ENCODE peak calls at places on chromosomes 11 and 22, in ten cellular contexts. V is GM12865; P is pons; D is mucosa of gallbladder; Q is spleen; U is stimulated activated CD4-positive, alpha-beta T cell treated with anti-CD3 and anti-CD28 coated beads, Interleukin-4, amount 100 ng/mL, for 4 hours; C is 8988T; X is left ventricle myocardium superior; L is activated CD4-positive, CD25-positive, alpha-beta regulatory T cell; T is bronchial epithelial cell. E is an unnamed sample.

GRCh38 chr11:326842-327580 is 6.4 kb upstream of the IFITM3 start:
- DNase-seq in D (peak; percentile 87), P (peak; percentile 72), U (peak; percentile 50), V (peak; percentile 94), T (no peak), X (peak; percentile 89), L (no peak), Q (peak; percentile 95), C (no peak), E (no peak)

GRCh38 chr11:128492903-128493569 is 94.3 kb downstream of the ETS1 start:
- DNase-seq in D (no peak), Q (no peak), V (no peak), X (no peak), T (no peak), C (no peak), P (no peak), L (no peak), U (peak; percentile 33), E (no peak)

GRCh38 chr11:126871792-126872191 is 128.8 kb downstream of the KIRREL3 start:
- DNase-seq in X (no peak), Q (no peak), V (no peak), P (no peak), C (no peak), L (no peak), U (no peak), D (peak; percentile 71), T (no peak), E (no peak)

GRCh38 chr11:93921695-93922468 is 71.5 kb upstream of the VSTM5 start:
- DNase-seq in C (peak; percentile 41), V (peak; percentile 64), P (peak; percentile 38), Q (no peak), U (no peak), T (peak; percentile 72), L (no peak), X (no peak), D (peak; percentile 15), E (no peak)

GRCh38 chr11:125110506-125110905 is 920 bp downstream of the TMEM218 start:
- DNase-seq in P (no peak), Q (no peak), C (no peak), U (no peak), T (no peak), L (no peak), V (peak; percentile 22), X (no peak), D (no peak), E (no peak)

GRCh38 chr22:22127100-22127499 is 117.5 kb upstream of the VPREB1 start:
- DNase-seq in U (no peak), P (no peak), D (no peak), Q (no peak), T (no peak), C (no peak), X (no peak), V (no peak), L (no peak), E (no peak)

GRCh38 chr11:92893276-92893675 is 76.2 kb upstream of the MTNR1B start:
- DNase-seq in D (no peak), C (no peak), X (no peak), V (no peak), U (no peak), Q (no peak), T (peak; percentile 21), P (no peak), L (no peak), E (no peak)

GRCh38 chr11:133015457-133015856 is 516.8 kb downstream of the OPCML start:
- DNase-seq in C (no peak), D (no peak), L (no peak), T (no peak), P (no peak), V (no peak), X (no peak), Q (no peak), U (no peak), E (no peak)

GRCh38 chr11:70637186-70637800 is 239.0 kb downstream of the CTTN start:
- DNase-seq in P (no peak), V (no peak), L (no peak), D (no peak), X (no peak), T (no peak), C (no peak), U (no peak), Q (no peak), E (no peak)

GRCh38 chr11:1302461-1303073 is 6.9 kb downstream of the TOLLIP start:
- DNase-seq in U (no peak), T (no peak), X (no peak), L (no peak), P (no peak), C (peak; percentile 7), Q (peak; percentile 56), V (no peak), D (no peak), E (no peak)

GRCh38 chr22:32353292-32353691 is 4.4 kb upstream of the RFPL3 start:
- DNase-seq in L (no peak), V (no peak), P (no peak), D (no peak), Q (no peak), X (no peak), T (no peak), C (no peak), U (no peak), E (no peak)

GRCh38 chr22:37489994-37490393 is 3.8 kb upstream of the MFNG start:
- DNase-seq in P (no peak), V (no peak), T (no peak), X (no peak), Q (no peak), D (no peak), L (no peak), U (no peak), C (no peak), E (no peak)

GRCh38 chr22:23192133-23192532 is 11.8 kb downstream of the BCR start:
- DNase-seq in Q (no peak), P (no peak), L (no peak), V (no peak), T (peak; percentile 62), D (no peak), U (no peak), X (peak; percentile 45), C (no peak), E (no peak)

GRCh38 chr22:22355233-22355834 is 110.7 kb downstream of the VPREB1 start:
- DNase-seq in T (no peak), X (no peak), U (no peak), V (no peak), Q (no peak), P (no peak), D (no peak), C (no peak), L (no peak), E (no peak)

GRCh38 chr11:116844722-116845121 is 7.3 kb upstream of the APOA1 start:
- DNase-seq in L (no peak), X (no peak), T (no peak), V (no peak), D (no peak), P (no peak), C (no peak), U (no peak), Q (no peak), E (no peak)

GRCh38 chr22:46803031-46803880 is 40.8 kb downstream of the TBC1D22A start:
- DNase-seq in D (peak; percentile 21), X (peak; percentile 74), Q (peak; percentile 93), L (peak; percentile 46), V (peak; percentile 81), T (peak; percentile 46), P (no peak), C (peak; percentile 56), U (peak; percentile 68), E (no peak)

GRCh38 chr22:45319319-45319675 is 9.6 kb downstream of the FAM118A start:
- DNase-seq in Q (no peak), V (no peak), D (no peak), X (peak; percentile 64), P (no peak), U (no peak), L (no peak), C (no peak), T (no peak), E (no peak)

GRCh38 chr11:8092587-8093424 is 11.8 kb downstream of the TUB start:
- DNase-seq in P (peak; percentile 65), T (peak; percentile 59), L (no peak), U (peak; percentile 15), C (peak; percentile 87), Q (peak; percentile 64), V (peak; percentile 69), D (peak; percentile 57), X (peak; percentile 71), E (no peak)

GRCh38 chr22:23072911-23073491 is 2.7 kb downstream of the GNAZ start:
- DNase-seq in C (no peak), Q (peak; percentile 47), V (no peak), L (no peak), T (no peak), X (peak; percentile 27), D (no peak), P (no peak), U (no peak), E (no peak)

GRCh38 chr22:37443977-37444376 is 16.7 kb upstream of the ELFN2 start:
- DNase-seq in U (no peak), X (no peak), L (no peak), T (peak; percentile 40), P (no peak), Q (no peak), V (no peak), C (no peak), D (no peak), E (no peak)

GRCh38 chr11:107689317-107690202 is 22.3 kb downstream of the SLN start:
- DNase-seq in C (peak; percentile 27), V (peak; percentile 60), T (peak; percentile 52), D (peak; percentile 68), P (peak; percentile 77), U (peak; percentile 37), L (peak; percentile 2), X (peak; percentile 60), Q (no peak), E (no peak)

GRCh38 chr22:30855677-30856518 is 112.7 kb downstream of the MORC2 start:
- DNase-seq in U (no peak), Q (no peak), P (no peak), V (no peak), C (no peak), L (no peak), T (no peak), D (no peak), X (no peak), E (no peak)

GRCh38 chr11:12170984-12171383 is 60.6 kb downstream of the MICAL2 start:
- DNase-seq in L (no peak), D (no peak), V (no peak), U (no peak), T (no peak), C (no peak), P (no peak), X (peak; percentile 68), Q (no peak), E (no peak)

GRCh38 chr11:2691991-2692841 is 7.6 kb downstream of the KCNQ1OT1 start:
- DNase-seq in L (no peak), Q (peak; percentile 16), X (no peak), T (peak; percentile 23), D (no peak), P (no peak), C (peak; percentile 79), U (no peak), V (peak; percentile 18), E (no peak)

GRCh38 chr11:62538470-62539237 is 8.0 kb downstream of the AHNAK start:
- DNase-seq in D (no peak), L (no peak), X (no peak), V (no peak), Q (no peak), T (no peak), P (no peak), C (no peak), U (no peak), E (no peak)

GRCh38 chr11:14907411-14908213 is 15.6 kb upstream of the CYP2R1 start:
- DNase-seq in C (no peak), V (peak; percentile 80), D (peak; percentile 84), L (peak; percentile 72), P (peak; percentile 66), X (peak; percentile 90), U (peak; percentile 77), T (no peak), Q (peak; percentile 96), E (no peak)

GRCh38 chr11:12224537-12224893 is 114.1 kb downstream of the MICAL2 start:
- DNase-seq in V (peak; percentile 91), T (peak; percentile 88), U (peak; percentile 78), Q (peak; percentile 96), L (peak; percentile 50), D (peak; percentile 85), C (peak; percentile 76), P (peak; percentile 57), X (peak; percentile 82), E (no peak)

GRCh38 chr11:82038151-82038550 is 695.5 kb downstream of the FAM181B start:
- DNase-seq in X (no peak), L (no peak), V (no peak), C (no peak), D (no peak), P (no peak), T (peak; percentile 12), U (no peak), Q (no peak), E (no peak)

E was measured in HS-5.